ENCODE peak calls at places on chromosome 9, in ten cellular contexts. Z is effector memory CD4-positive, alpha-beta T cell; S is T-helper 1 cell; P is testis; M is NCI-H460; X is psoas muscle; G is ELR; A is NCI-H2081; I is frontal cortex; C is stimulated activated naive B cell treated with anti-CD40 and anti-IgM and Interleukin-4, amounts not matched to agents 10 μg/mL and 1 μg/mL and 100 μg/mL, for 72 hours. O is an unnamed sample.

GRCh38 chr9:14423816-14424261 is 109.9 kb upstream of the NFIB start:
- DNase-seq in Z (no peak), S (no peak), A (no peak), X (no peak), I (no peak), P (no peak), C (no peak), G (peak; percentile 67), M (no peak), O (no peak)

GRCh38 chr9:135582541-135582940 is 21.0 kb downstream of the PAEP start:
- DNase-seq in I (no peak), P (peak; percentile 8), X (no peak), A (no peak), C (no peak), G (no peak), Z (no peak), S (no peak), M (no peak), O (no peak)

GRCh38 chr9:126097679-126098078 is 228.9 kb upstream of the MVB12B start:
- DNase-seq in A (no peak), Z (no peak), X (no peak), C (no peak), G (no peak), S (no peak), I (no peak), P (no peak), M (no peak), O (no peak)

GRCh38 chr9:131409458-131409992 is 15.6 kb downstream of the PRRC2B start:
- DNase-seq in C (no peak), A (no peak), S (no peak), G (no peak), X (no peak), Z (no peak), I (no peak), M (no peak), P (no peak), O (no peak)

GRCh38 chr9:95189230-95190098 is 128.0 kb downstream of the FANCC start:
- DNase-seq in G (peak; percentile 32), S (no peak), I (peak; percentile 27), Z (no peak), A (no peak), P (peak; percentile 70), X (no peak), M (no peak), C (no peak), O (no peak)

GRCh38 chr9:93303806-93304573 is 120.1 kb downstream of the WNK2 start:
- DNase-seq in X (peak; percentile 2), M (no peak), I (peak; percentile 11), C (no peak), P (peak; percentile 9), A (no peak), S (no peak), G (no peak), Z (no peak), O (no peak)

GRCh38 chr9:93776873-93777272 is 178.3 kb downstream of the BARX1 start:
- DNase-seq in A (no peak), M (no peak), S (no peak), G (no peak), I (no peak), Z (no peak), X (no peak), P (no peak), C (no peak), O (no peak)

GRCh38 chr9:16058131-16058549 is 505.3 kb downstream of the CCDC171 start:
- DNase-seq in X (no peak), Z (no peak), P (no peak), M (no peak), A (no peak), I (no peak), S (no peak), C (no peak), G (peak; percentile 93), O (no peak)

GRCh38 chr9:69470186-69470977 is 145.4 kb downstream of the ENTREP1 start:
- DNase-seq in P (peak; percentile 59), Z (no peak), X (no peak), M (no peak), A (no peak), I (no peak), G (no peak), S (no peak), C (no peak), O (no peak)

GRCh38 chr9:71987471-71988371 is 72.7 kb downstream of the C9orf57 start:
- DNase-seq in I (no peak), Z (no peak), P (no peak), A (no peak), M (no peak), G (no peak), C (no peak), S (no peak), X (no peak), O (no peak)

GRCh38 chr9:113580954-113581311 is 117.4 kb downstream of the RGS3 start:
- DNase-seq in C (no peak), A (no peak), Z (no peak), I (no peak), S (no peak), X (no peak), P (no peak), G (no peak), M (no peak), O (no peak)

GRCh38 chr9:97571664-97572063 is 61.5 kb downstream of the TSTD2 start:
- DNase-seq in P (no peak), I (no peak), C (no peak), S (no peak), G (no peak), X (no peak), A (no peak), Z (no peak), M (no peak), O (no peak)

GRCh38 chr9:134375011-134375390 is 48.7 kb downstream of the RXRA start:
- DNase-seq in A (no peak), C (no peak), P (peak; percentile 88), G (no peak), M (no peak), S (no peak), I (no peak), X (peak; percentile 86), Z (no peak), O (no peak)

GRCh38 chr9:90167920-90168319 is 474.7 kb downstream of the DIRAS2 start:
- DNase-seq in C (no peak), M (no peak), A (no peak), X (no peak), S (no peak), I (no peak), P (no peak), Z (no peak), G (no peak), O (no peak)

GRCh38 chr9:22102347-22103053 is 93.4 kb upstream of the CDKN2B start:
- DNase-seq in Z (no peak), A (no peak), P (no peak), M (no peak), G (peak; percentile 16), C (no peak), X (no peak), S (no peak), I (no peak), O (no peak)

GRCh38 chr9:89177401-89178161 is 1.0 kb downstream of the SHC3 start:
- DNase-seq in X (no peak), G (peak; percentile 30), I (no peak), A (no peak), S (no peak), M (no peak), Z (no peak), C (no peak), P (no peak), O (peak; percentile 19)

GRCh38 chr9:126872516-126872915 is 12.1 kb downstream of the ZBTB34 start:
- DNase-seq in I (no peak), C (no peak), X (no peak), P (no peak), Z (no peak), M (no peak), S (no peak), A (no peak), G (no peak), O (no peak)

GRCh38 chr9:8014987-8015682 is 215.6 kb upstream of the DMAC1 start:
- DNase-seq in S (no peak), G (no peak), M (no peak), I (no peak), P (no peak), Z (no peak), A (no peak), X (no peak), C (no peak), O (no peak)

GRCh38 chr9:29514336-29514735 is 1941.1 kb upstream of the C9orf72 start:
- DNase-seq in C (no peak), Z (no peak), G (peak; percentile 3), X (no peak), A (peak; percentile 42), S (no peak), P (no peak), I (no peak), M (no peak), O (no peak)

GRCh38 chr9:13354733-13355132 is 75.2 kb upstream of the MPDZ start:
- DNase-seq in X (no peak), Z (no peak), M (no peak), C (no peak), P (no peak), I (no peak), G (peak; percentile 15), S (no peak), A (no peak), O (no peak)

GRCh38 chr9:129235931-129236331 is 57.9 kb upstream of the IER5L start:
- DNase-seq in Z (peak; percentile 27), S (peak; percentile 55), C (no peak), I (no peak), G (no peak), M (no peak), X (peak; percentile 9), P (no peak), A (no peak), O (no peak)

GRCh38 chr9:137370865-137371520 is 52.0 kb downstream of the EXD3 start:
- DNase-seq in X (peak; percentile 7), Z (no peak), S (no peak), G (no peak), C (no peak), I (peak; percentile 64), P (no peak), A (no peak), M (no peak), O (peak; percentile 50)

GRCh38 chr9:78577507-78577906 is 280.6 kb downstream of the PSAT1 start:
- DNase-seq in X (no peak), M (no peak), C (no peak), P (no peak), G (no peak), Z (no peak), I (no peak), S (no peak), A (no peak), O (no peak)

GRCh38 chr9:98545041-98545440 is 163.7 kb downstream of the GABBR2 start:
- DNase-seq in X (no peak), S (no peak), M (no peak), P (no peak), G (no peak), A (no peak), I (no peak), Z (no peak), C (no peak), O (no peak)

GRCh38 chr9:100427366-100428263 is 672 bp downstream of the MSANTD3 start:
- DNase-seq in X (peak; percentile 54), G (peak; percentile 90), Z (no peak), A (peak; percentile 18), I (no peak), C (peak; percentile 20), M (peak; percentile 61), S (no peak), P (peak; percentile 70), O (peak; percentile 43)

GRCh38 chr9:110996436-110997224 is 41.6 kb downstream of the LPAR1 start:
- DNase-seq in P (peak; percentile 19), S (no peak), C (no peak), Z (no peak), M (no peak), A (no peak), X (peak; percentile 45), G (peak; percentile 23), I (no peak), O (no peak)

GRCh38 chr9:131960805-131961495 is 118.7 kb downstream of the MED27 start:
- DNase-seq in P (peak; percentile 41), I (no peak), S (no peak), X (no peak), G (no peak), Z (no peak), M (no peak), C (no peak), A (no peak), O (no peak)

GRCh38 chr9:77218612-77219011 is 41.3 kb downstream of the VPS13A start:
- DNase-seq in A (no peak), M (peak; percentile 19), S (no peak), C (no peak), Z (no peak), P (no peak), I (no peak), G (peak; percentile 83), X (no peak), O (no peak)

O was measured in progenitor cell of endocrine pancreas.